ENCODE peak calls at places on chromosomes 7 and 10, in ten cellular contexts. S is ovary, Z is esophagus squamous epithelium, R is spleen, U is heart left ventricle, J is transverse colon, M is Peyer's patch, V is adrenal gland, I is gastrocnemius medialis, G is tibial nerve. B is an unnamed sample.

GRCh38 chr7:128801008-128801407 is 9.2 kb downstream of the CCDC136 start:
- DNase-seq in S (no peak), Z (no peak), R (no peak), U (no peak), J (peak; percentile 19), M (no peak), V (no peak), I (no peak), G (no peak), B (no peak)

GRCh38 chr7:84532196-84532595 is 337.6 kb upstream of the SEMA3A start:
- DNase-seq in S (no peak), Z (no peak), R (no peak), U (no peak), J (no peak), M (no peak), V (no peak), I (no peak), G (no peak), B (no peak)

GRCh38 chr10:6445671-6446278 is 134.3 kb downstream of the PRKCQ start:
- DNase-seq in S (peak; percentile 26), Z (no peak), R (peak; percentile 79), U (peak; percentile 16), J (peak; percentile 45), M (peak; percentile 61), V (peak; percentile 43), I (peak; percentile 66), G (no peak), B (peak; percentile 9)

GRCh38 chr7:21782996-21783395 is 162.7 kb downstream of the CDCA7L start:
- DNase-seq in S (no peak), Z (no peak), R (no peak), U (no peak), J (no peak), M (no peak), V (no peak), I (no peak), G (no peak), B (no peak)

GRCh38 chr7:28986028-28986427 is 27.9 kb upstream of the TRIL start:
- DNase-seq in S (no peak), Z (no peak), R (no peak), U (no peak), J (no peak), M (no peak), V (no peak), I (no peak), G (no peak), B (no peak)

GRCh38 chr10:122855745-122856144 is 10.1 kb upstream of the CUZD1 start:
- DNase-seq in S (no peak), Z (no peak), R (no peak), U (no peak), J (no peak), M (no peak), V (no peak), I (no peak), G (no peak), B (no peak)

GRCh38 chr10:30141366-30141886 is 82.0 kb upstream of the JCAD start:
- DNase-seq in S (peak; percentile 32), Z (no peak), R (no peak), U (no peak), J (no peak), M (no peak), V (peak; percentile 62), I (no peak), G (no peak), B (no peak)

GRCh38 chr10:24259365-24260125 is 50.6 kb downstream of the KIAA1217 start:
- DNase-seq in S (no peak), Z (no peak), R (no peak), U (no peak), J (no peak), M (no peak), V (no peak), I (peak; percentile 80), G (no peak), B (no peak)

GRCh38 chr7:134963031-134963430 is 23.3 kb upstream of the AGBL3 start:
- DNase-seq in S (no peak), Z (no peak), R (no peak), U (no peak), J (no peak), M (no peak), V (no peak), I (no peak), G (no peak), B (no peak)

GRCh38 chr7:103989785-103990775 is 622 bp upstream of the RELN start:
- DNase-seq in S (no peak), Z (no peak), R (no peak), U (no peak), J (no peak), M (no peak), V (no peak), I (no peak), G (no peak), B (no peak)

GRCh38 chr10:124906551-124907001 is 35.3 kb upstream of the ZRANB1 start:
- DNase-seq in S (no peak), Z (no peak), R (no peak), U (no peak), J (no peak), M (no peak), V (no peak), I (no peak), G (no peak), B (no peak)

GRCh38 chr7:137909042-137909441 is 62.3 kb upstream of the DGKI start:
- DNase-seq in S (peak; percentile 48), Z (no peak), R (no peak), U (no peak), J (no peak), M (no peak), V (no peak), I (no peak), G (peak; percentile 50), B (no peak)

GRCh38 chr7:139562972-139563565 is 39.6 kb downstream of the CLEC2L start:
- DNase-seq in S (no peak), Z (no peak), R (peak; percentile 54), U (no peak), J (no peak), M (no peak), V (no peak), I (no peak), G (no peak), B (no peak)

GRCh38 chr7:139560199-139560598 is 36.7 kb downstream of the CLEC2L start:
- DNase-seq in S (no peak), Z (no peak), R (no peak), U (no peak), J (no peak), M (no peak), V (no peak), I (no peak), G (no peak), B (no peak)

GRCh38 chr7:139560678-139561077 is 37.2 kb downstream of the CLEC2L start:
- DNase-seq in S (no peak), Z (no peak), R (peak; percentile 61), U (no peak), J (peak; percentile 75), M (peak; percentile 80), V (no peak), I (no peak), G (no peak), B (no peak)

GRCh38 chr7:139563856-139564255 is 40.4 kb downstream of the CLEC2L start:
- DNase-seq in S (no peak), Z (no peak), R (no peak), U (no peak), J (no peak), M (no peak), V (no peak), I (no peak), G (no peak), B (no peak)

DNA sequence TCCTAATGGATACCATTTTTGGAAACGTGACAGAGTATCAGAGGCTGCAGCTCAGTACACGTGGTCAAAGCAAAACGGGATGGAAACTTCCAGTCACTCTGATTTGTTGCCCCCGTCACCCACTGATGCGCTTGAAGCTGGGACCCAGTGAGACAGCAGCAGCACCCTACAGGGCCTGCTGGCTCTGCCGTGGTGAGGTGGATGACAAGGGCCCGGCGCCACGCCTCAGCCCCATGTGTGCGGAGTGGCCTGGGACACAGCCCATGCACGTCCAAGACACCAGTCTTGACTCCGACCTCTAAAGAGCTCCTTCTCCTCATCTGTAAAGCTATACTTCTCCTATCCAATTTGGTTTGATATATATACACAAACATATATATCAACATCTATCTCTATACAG is 39.0 kb downstream of the CLEC2L start:
- DNase-seq in S (no peak), Z (no peak), R (peak; percentile 38), U (no peak), J (no peak), M (no peak), V (no peak), I (no peak), G (no peak), B (no peak)
- TF ChIP-seq POLR2A in S (no peak), Z (no peak), R (no peak), U (no peak), J (no peak), M (no peak), V (no peak), I (no peak), G (no peak), B (no peak)

DNA sequence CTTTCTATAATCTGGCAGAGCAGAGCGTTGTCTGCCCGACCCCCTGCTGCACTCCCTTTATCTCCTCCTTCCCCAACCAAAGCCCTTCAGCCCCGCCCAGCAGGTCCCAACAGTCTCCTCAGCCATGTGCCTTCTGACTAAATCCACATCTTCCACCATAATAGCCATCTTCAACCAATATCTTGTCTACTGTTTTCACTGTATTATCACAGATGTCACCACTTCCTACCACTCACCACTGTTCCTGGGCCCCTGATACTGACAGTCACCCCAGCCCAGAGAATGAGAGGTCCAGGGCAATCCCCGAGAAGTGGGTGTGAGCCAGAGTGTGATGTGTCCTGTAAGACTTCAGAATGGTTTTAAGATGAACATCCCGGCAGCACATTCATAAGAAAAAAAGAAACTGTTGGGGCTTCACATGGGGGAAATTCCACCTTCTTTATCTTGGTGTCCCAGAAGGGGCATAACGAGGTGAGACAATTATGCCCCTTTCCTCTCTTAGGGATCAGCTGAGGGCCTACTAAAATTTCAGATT is 25.3 kb downstream of the CCDC6 start:
- DNase-seq in S (no peak), Z (no peak), R (no peak), U (no peak), J (no peak), M (no peak), V (no peak), I (no peak), G (no peak), B (no peak)
- TF ChIP-seq POLR2A in S (no peak), Z (no peak), R (no peak), U (no peak), J (no peak), M (no peak), V (no peak), I (no peak), G (no peak), B (no peak)

GRCh38 chr10:5291501-5292195 is 73.1 kb upstream of the UCN3 start:
- DNase-seq in S (no peak), Z (no peak), R (peak; percentile 81), U (peak; percentile 50), J (peak; percentile 43), M (no peak), V (peak; percentile 42), I (peak; percentile 72), G (no peak), B (peak; percentile 34)
- TF ChIP-seq POLR2A in S (no peak), Z (no peak), R (no peak), U (no peak), J (no peak), M (no peak), V (no peak), I (peak; percentile 28), G (no peak), B (no peak)

DNA sequence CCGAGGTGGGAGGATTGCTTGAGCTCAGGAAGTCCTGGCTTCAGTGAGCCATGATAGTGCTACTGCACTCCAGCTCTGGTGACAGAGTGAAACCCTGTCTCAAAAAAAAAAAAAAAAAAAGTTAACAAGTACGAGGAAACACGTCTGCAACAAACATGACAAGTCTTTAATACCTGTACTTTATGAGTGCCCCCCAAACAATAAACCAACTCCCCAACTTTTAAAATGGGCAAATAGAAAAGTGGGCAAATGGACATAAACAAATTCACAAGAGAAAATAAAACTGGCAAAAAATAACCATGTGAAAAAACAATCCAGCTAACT is 1.5 kb upstream of the REPIN1 start:
- DNase-seq in S (no peak), Z (no peak), R (no peak), U (no peak), J (no peak), M (no peak), V (no peak), I (no peak), G (no peak), B (no peak)
- TF ChIP-seq POLR2A in S (no peak), Z (no peak), R (no peak), U (no peak), J (no peak), M (no peak), V (no peak), I (no peak), G (no peak), B (no peak)

B was measured in H54.